ENCODE peak calls at places on chromosome 12, in eight cellular contexts. I, T, V, C, Y, P, E and D are unnamed samples.

GRCh38 chr12:12718853-12719252 is 1.7 kb downstream of the CDKN1B start:
- DNase-seq in I (peak), T (no peak), V (no peak), C (peak), Y (no peak), P (no peak), E (no peak), D (no peak)

GRCh38 chr12:130715150-130715995 is 726 bp downstream of the RIMBP2 start:
- DNase-seq in I (no peak), T (no peak), V (no peak), C (no peak), Y (no peak), P (no peak), E (no peak), D (no peak)

GRCh38 chr12:16668198-16668597 is 62.2 kb upstream of the LMO3 start:
- DNase-seq in I (no peak), T (no peak), V (no peak), C (no peak), Y (no peak), P (no peak), E (no peak), D (no peak)

GRCh38 chr12:24888813-24889212 is 60.1 kb downstream of the BCAT1 start:
- DNase-seq in I (no peak), T (no peak), V (no peak), C (no peak), Y (no peak), P (no peak), E (no peak), D (no peak)

GRCh38 chr12:52439845-52440244 is 5.7 kb upstream of the KRT75 start:
- DNase-seq in I (no peak), T (no peak), V (no peak), C (no peak), Y (no peak), P (no peak), E (no peak), D (no peak)

GRCh38 chr12:27818421-27818918 is 38.4 kb upstream of the MANSC4 start:
- DNase-seq in I (peak), T (no peak), V (no peak), C (peak), Y (no peak), P (no peak), E (no peak), D (no peak)

GRCh38 chr12:4434299-4434698 is 11.3 kb downstream of the FGF6 start:
- DNase-seq in I (no peak), T (no peak), V (no peak), C (no peak), Y (no peak), P (no peak), E (no peak), D (no peak)

GRCh38 chr12:13957576-13957975 is 23.8 kb downstream of the GRIN2B start:
- DNase-seq in I (no peak), T (no peak), V (no peak), C (no peak), Y (no peak), P (no peak), E (no peak), D (no peak)

GRCh38 chr12:9049520-9050133 is 60.3 kb downstream of the KLRG1 start:
- DNase-seq in I (peak), T (no peak), V (no peak), C (peak), Y (no peak), P (peak), E (no peak), D (peak)

GRCh38 chr12:6426882-6427671 is 17.7 kb upstream of the CD27 start:
- DNase-seq in I (no peak), T (peak), V (peak), C (no peak), Y (no peak), P (no peak), E (no peak), D (no peak)

GRCh38 chr12:98645572-98646067 is 530 bp downstream of the APAF1 start:
- DNase-seq in I (peak), T (no peak), V (no peak), C (no peak), Y (no peak), P (no peak), E (no peak), D (no peak)

GRCh38 chr12:94872671-94873367 is 130.7 kb downstream of the NDUFA12 start:
- DNase-seq in I (no peak), T (no peak), V (no peak), C (peak), Y (no peak), P (peak), E (no peak), D (no peak)

GRCh38 chr12:26636710-26637328 is 196.2 kb downstream of the ITPR2 start:
- DNase-seq in I (peak), T (no peak), V (no peak), C (peak), Y (no peak), P (no peak), E (no peak), D (peak)

GRCh38 chr12:119671070-119671469 is 3.1 kb downstream of the PRKAB1 start:
- DNase-seq in I (no peak), T (no peak), V (no peak), C (no peak), Y (no peak), P (no peak), E (no peak), D (no peak)

GRCh38 chr12:116492703-116493324 is 66.4 kb upstream of the MAP1LC3B2 start:
- DNase-seq in I (peak), T (no peak), V (no peak), C (peak), Y (peak), P (no peak), E (no peak), D (peak)

GRCh38 chr12:114933428-114934160 is 249.6 kb upstream of the TBX3 start:
- DNase-seq in I (peak), T (no peak), V (no peak), C (peak), Y (no peak), P (no peak), E (no peak), D (peak)

GRCh38 chr12:81327458-81327857 is 249.6 kb downstream of the ACSS3 start:
- DNase-seq in I (no peak), T (no peak), V (no peak), C (no peak), Y (no peak), P (no peak), E (no peak), D (no peak)

GRCh38 chr12:132486576-132486975 is 3.4 kb upstream of the FBRSL1 start:
- DNase-seq in I (no peak), T (no peak), V (no peak), C (no peak), Y (no peak), P (no peak), E (no peak), D (no peak)

GRCh38 chr12:82596484-82596883 is 90.2 kb upstream of the TMTC2 start:
- DNase-seq in I (no peak), T (no peak), V (no peak), C (no peak), Y (no peak), P (peak), E (no peak), D (no peak)

GRCh38 chr12:131390408-131391100 is 320.3 kb upstream of the SFSWAP start:
- DNase-seq in I (no peak), T (no peak), V (no peak), C (no peak), Y (no peak), P (no peak), E (no peak), D (no peak)

GRCh38 chr12:87119713-87120112 is 863.5 kb upstream of the MGAT4C start:
- DNase-seq in I (no peak), T (no peak), V (no peak), C (no peak), Y (no peak), P (no peak), E (peak), D (peak)

GRCh38 chr12:18576104-18576622 is 161.6 kb downstream of the PLCZ1 start:
- DNase-seq in I (no peak), T (no peak), V (no peak), C (peak), Y (no peak), P (no peak), E (no peak), D (peak)

GRCh38 chr12:96749978-96750377 is 157.1 kb upstream of the NEDD1 start:
- DNase-seq in I (no peak), T (no peak), V (no peak), C (no peak), Y (no peak), P (no peak), E (no peak), D (no peak)

GRCh38 chr12:115990241-115990640 is 287.3 kb downstream of the MED13L start:
- DNase-seq in I (no peak), T (no peak), V (no peak), C (no peak), Y (no peak), P (no peak), E (no peak), D (no peak)